ENCODE peak calls at places on chromosomes 4 and X, in seven cellular contexts. O, T, Q, A, Y, X and P are unnamed samples.
A peak's percentile ranks its signal among the peaks of the same experiment; 100 is the strongest.

GRCh38 chr4:108716340-108716739 is 46.5 kb downstream of the ETNPPL start:
- DNase-seq in O (no peak), A (no peak), Y (no peak), X (no peak), T (no peak), Q (no peak), P (no peak)

GRCh38 chr4:119211856-119212250 is 660 bp upstream of the USP53 start:
- DNase-seq in O (no peak), Y (no peak), A (no peak), X (no peak), Q (no peak), T (no peak), P (peak; percentile 12)

GRCh38 chr4:34158883-34159282 is 2085.4 kb downstream of the ARAP2 start:
- DNase-seq in T (peak; percentile 21), A (no peak), Q (peak; percentile 94), Y (no peak), X (no peak), O (no peak), P (no peak)

GRCh38 chrX:153669901-153670731 is 3.5 kb downstream of the PNCK start:
- DNase-seq in A (no peak), O (no peak), T (no peak), Q (no peak), X (no peak), Y (no peak), P (no peak)

GRCh38 chrX:8663325-8663724 is 68.6 kb downstream of the ANOS1 start:
- DNase-seq in O (no peak), X (no peak), T (no peak), Y (no peak), Q (peak; percentile 3), A (no peak), P (no peak)

GRCh38 chr4:150462743-150463142 is 119.2 kb upstream of the MAB21L2 start:
- DNase-seq in A (no peak), Y (no peak), O (no peak), Q (peak; percentile 1), T (no peak), X (no peak), P (no peak)

GRCh38 chrX:80335062-80335830 is 85.0 kb upstream of the TENT5D start:
- DNase-seq in X (no peak), T (no peak), A (peak; percentile 5), Q (no peak), Y (peak; percentile 12), O (no peak), P (no peak)

GRCh38 chr4:100517864-100518341 is at the start of gene EMCN:
- DNase-seq in Y (no peak), O (no peak), T (no peak), X (no peak), A (no peak), Q (no peak), P (no peak)

GRCh38 chr4:105896461-105896939 is 1.2 kb downstream of the NPNT start:
- DNase-seq in X (no peak), T (no peak), Y (no peak), O (no peak), A (no peak), Q (no peak), P (no peak)

GRCh38 chr4:158895797-158896442 is 127.1 kb downstream of the FNIP2 start:
- DNase-seq in Q (peak; percentile 7), A (no peak), X (no peak), T (peak; percentile 4), O (no peak), Y (no peak), P (no peak)

GRCh38 chr4:86717651-86718050 is 123.5 kb downstream of the PTPN13 start:
- DNase-seq in T (no peak), Y (no peak), A (no peak), X (no peak), O (no peak), Q (no peak), P (no peak)

GRCh38 chr4:144399927-144400326 is 246.0 kb upstream of the HHIP start:
- DNase-seq in A (no peak), O (no peak), T (peak; percentile 66), X (no peak), Q (peak; percentile 82), Y (no peak), P (no peak)

GRCh38 chrX:30690330-30690729 is 37.1 kb downstream of the GK start:
- DNase-seq in T (no peak), Q (no peak), X (no peak), Y (no peak), O (no peak), A (no peak), P (no peak)

GRCh38 chr4:173135241-173135847 is 33.3 kb upstream of the GALNT7 start:
- DNase-seq in Q (peak; percentile 34), O (no peak), X (no peak), Y (no peak), T (no peak), A (no peak), P (no peak)

GRCh38 chr4:4640692-4641091 is 98.8 kb upstream of the STX18 start:
- DNase-seq in Q (no peak), X (no peak), T (no peak), A (no peak), Y (no peak), O (no peak), P (no peak)

GRCh38 chr4:90025248-90025647 is 101.9 kb upstream of the CCSER1 start:
- DNase-seq in X (no peak), Q (no peak), Y (no peak), A (no peak), O (no peak), T (no peak), P (no peak)

GRCh38 chr4:159881158-159881557 is 778.3 kb downstream of the RAPGEF2 start:
- DNase-seq in X (no peak), A (no peak), T (no peak), Q (no peak), O (no peak), Y (no peak), P (no peak)

GRCh38 chrX:112839856-112840255 is 775 bp downstream of the AMOT start:
- DNase-seq in O (no peak), Q (no peak), A (no peak), X (no peak), Y (no peak), T (no peak), P (no peak)

GRCh38 chr4:153447175-153447887 is 18.8 kb upstream of the TMEM131L start:
- DNase-seq in O (no peak), T (no peak), A (no peak), Y (peak; percentile 60), X (no peak), Q (no peak), P (peak; percentile 1)

GRCh38 chrX:127732709-127733108 is 319.5 kb downstream of the ACTRT1 start:
- DNase-seq in O (no peak), T (no peak), Q (no peak), X (no peak), A (no peak), Y (no peak), P (no peak)

GRCh38 chr4:171170671-171171070 is 642.5 kb upstream of the GALNTL6 start:
- DNase-seq in Y (no peak), T (no peak), A (no peak), Q (no peak), X (no peak), O (no peak), P (no peak)

GRCh38 chr4:2354760-2355159 is 63.7 kb downstream of the ZFYVE28 start:
- DNase-seq in Q (no peak), T (no peak), X (no peak), O (no peak), Y (no peak), A (no peak), P (no peak)